ENCODE peak calls at places on chromosomes 16 and 17, in ten cellular contexts. R is lung, K is fibroblast of lung, Z is mammary epithelial cell, P is cardiac muscle cell, J is sigmoid colon, U is ovary, F is thyroid gland, V is psoas muscle, C is mucosa of descending colon. O is an unnamed sample. For H3K4me1, the result is how much of the 10 kb centered on the place peaks cover.

GRCh38 chr17:39634384-39634871 is 2.5 kb upstream of the STARD3 start:
- DNase-seq in K (no peak), V (no peak), Z (peak), J (no peak), R (no peak), F (no peak), P (peak), C (no peak), U (no peak), O (no peak)

GRCh38 chr16:79182618-79183017 is 417.9 kb downstream of the MAF start:
- DNase-seq in J (no peak), C (no peak), K (peak), Z (no peak), U (no peak), F (no peak), V (no peak), P (peak), R (no peak), O (no peak)

GRCh38 chr17:77439382-77440013 is 298.7 kb downstream of the SEC14L1 start:
- DNase-seq in Z (no peak), F (no peak), J (no peak), K (no peak), C (no peak), R (no peak), U (no peak), P (no peak), V (no peak), O (no peak)

GRCh38 chr16:2147981-2148671 is at the start of gene RAB26:
- DNase-seq in U (peak), R (peak), C (peak), V (peak), Z (peak), K (peak), J (peak), P (peak), F (peak), O (peak)

GRCh38 chr17:8629371-8630226 is 926 bp downstream of the MYH10 start:
- DNase-seq in K (peak), C (peak), F (peak), U (peak), Z (peak), J (peak), V (peak), P (peak), R (no peak), O (peak)

GRCh38 chr17:81710514-81711308 is 1.4 kb upstream of the SLC25A10 start:
- DNase-seq in Z (no peak), F (no peak), J (no peak), C (peak), R (no peak), K (no peak), P (peak), V (no peak), U (no peak), O (no peak)

GRCh38 chr17:77708049-77708448 is 250.5 kb upstream of the TNRC6C start:
- DNase-seq in J (no peak), F (no peak), K (no peak), Z (no peak), V (no peak), C (no peak), R (no peak), U (no peak), P (no peak), O (no peak)

GRCh38 chr17:4407851-4408250 is 25.9 kb upstream of the SPNS3 start:
- DNase-seq in P (peak), R (no peak), U (no peak), V (no peak), J (no peak), K (peak), C (peak), F (no peak), Z (no peak), O (no peak)

GRCh38 chr17:78474631-78475146 is 96.2 kb downstream of the PGS1 start:
- DNase-seq in P (no peak), R (no peak), K (no peak), C (peak), Z (no peak), V (no peak), J (no peak), F (peak), U (no peak), O (no peak)

GRCh38 chr17:13920413-13920812 is 148.9 kb upstream of the COX10 start:
- DNase-seq in F (no peak), K (no peak), J (no peak), Z (no peak), P (no peak), V (no peak), C (no peak), U (no peak), R (no peak), O (no peak)

GRCh38 chr16:75379911-75380847 is 53.1 kb downstream of the CFDP1 start:
- DNase-seq in V (no peak), P (no peak), K (no peak), F (no peak), Z (no peak), J (no peak), C (peak), R (peak), U (no peak), O (no peak)

GRCh38 chr17:46929413-46929812 is 6.5 kb downstream of the GOSR2 start:
- DNase-seq in R (no peak), Z (peak), J (no peak), C (no peak), V (no peak), K (peak), P (no peak), U (no peak), F (no peak), O (no peak)

GRCh38 chr16:67156146-67156844 is 3.4 kb downstream of the TRADD start:
- DNase-seq in J (peak), P (no peak), K (no peak), F (no peak), Z (no peak), U (no peak), C (peak), V (no peak), R (no peak), O (no peak)

GRCh38 chr16:67158637-67159600 is 790 bp downstream of the TRADD start:
- DNase-seq in U (peak), C (peak), V (no peak), Z (peak), F (peak), K (peak), P (peak), J (no peak), R (no peak), O (no peak)

GRCh38 chr16:67155305-67156145 is 4.2 kb downstream of the TRADD start:
- DNase-seq in J (peak), C (peak), V (peak), P (peak), Z (peak), U (peak), F (peak), K (peak), R (peak), O (peak)

GRCh38 chr16:67157106-67157748 is 2.5 kb downstream of the TRADD start:
- DNase-seq in P (no peak), Z (no peak), K (no peak), J (peak), V (no peak), U (no peak), C (no peak), R (no peak), F (no peak), O (no peak)

DNA sequence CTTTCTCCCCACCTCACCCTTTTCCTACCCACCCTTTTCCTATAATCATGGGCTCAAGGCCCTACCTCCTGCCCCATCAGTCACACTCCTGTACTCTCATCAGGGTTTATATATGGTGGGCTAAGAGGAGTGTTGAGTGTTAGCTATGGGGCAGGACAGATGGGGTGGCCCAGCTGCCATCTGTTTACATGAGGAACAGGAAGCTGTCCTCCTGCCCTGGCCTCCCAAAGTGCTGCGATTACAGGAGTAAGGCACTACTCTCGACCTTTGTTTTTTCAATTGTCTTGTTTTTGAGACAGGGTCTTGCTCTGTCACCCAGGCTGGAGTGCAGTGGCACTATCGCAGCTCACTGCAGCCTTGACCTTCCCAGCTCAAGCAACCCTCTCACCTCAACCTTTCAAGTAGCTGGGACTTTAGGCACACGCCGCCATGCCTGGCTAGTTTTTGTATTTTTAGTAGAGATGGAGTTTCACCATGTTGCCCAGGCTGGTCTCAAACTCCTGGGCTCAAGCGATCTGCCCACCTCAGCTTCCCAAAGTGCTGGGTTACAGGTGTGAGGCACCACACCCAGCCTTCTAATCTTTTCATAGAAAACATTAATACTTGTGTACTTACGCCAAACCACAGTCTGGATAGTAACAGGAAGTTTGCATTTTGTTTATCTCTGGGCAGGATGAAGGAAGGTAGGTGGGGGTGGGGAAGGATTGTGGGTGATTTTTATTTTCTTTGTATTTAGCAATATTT is 1.6 kb downstream of the TRADD start:
- DNase-seq in C (no peak), J (no peak), Z (no peak), K (no peak), V (no peak), U (no peak), P (no peak), R (no peak), F (no peak), O (no peak)
- H3K4me1 ChIP-seq in C (under half), J (under half), Z (under half), K (under half), V (under half), U (under half), P (under half), R (under half), F (under half), O (under half)

DNA sequence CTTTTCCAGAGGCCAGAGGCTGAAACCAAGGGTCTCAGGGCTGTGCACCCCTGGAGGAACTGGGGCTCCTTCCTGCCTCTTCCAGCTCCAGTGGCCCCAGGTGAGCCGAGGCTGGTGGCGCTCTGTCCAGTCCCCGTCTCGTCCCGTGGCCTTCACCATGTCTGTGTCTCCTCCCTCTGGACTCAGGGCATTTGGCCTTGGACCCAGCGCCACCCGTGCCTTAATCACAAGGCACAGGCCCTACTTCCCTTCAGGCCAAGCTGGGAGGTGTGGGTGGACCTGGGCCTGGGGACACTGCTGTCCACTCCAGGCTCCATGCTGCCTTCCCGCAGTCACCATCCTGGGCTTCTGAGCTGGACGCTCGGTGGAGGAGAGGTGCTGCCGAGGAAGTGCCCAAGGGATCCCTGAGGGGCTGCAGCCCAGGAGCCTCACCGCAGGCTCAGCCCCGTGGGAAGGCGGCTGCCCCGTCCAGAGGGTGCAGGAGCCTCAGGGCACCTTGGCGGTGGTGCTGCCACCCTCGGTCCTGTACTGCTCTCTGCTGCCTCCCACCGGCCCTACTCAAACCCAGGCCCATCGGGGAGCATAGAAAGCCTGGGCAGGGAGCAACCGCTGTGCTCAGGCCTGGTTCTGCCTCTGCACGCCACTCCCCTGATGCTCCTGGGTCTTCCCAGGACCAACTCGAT is 9.6 kb upstream of the APRT start:
- DNase-seq in Z (no peak), J (no peak), V (no peak), K (no peak), U (no peak), F (no peak), P (no peak), R (no peak), C (no peak), O (no peak)
- TF ChIP-seq CTCF in Z (no peak), J (no peak), V (no peak), K (no peak), U (no peak), F (no peak), P (no peak), R (no peak), C (no peak), O (no peak)

GRCh38 chr17:19387921-19388521 is 1.0 kb upstream of the MFAP4 start:
- DNase-seq in C (no peak), U (no peak), P (no peak), F (peak), K (no peak), Z (no peak), R (no peak), J (peak), V (no peak), O (no peak)
- H3K4me3 ChIP-seq in C (no peak), U (peak), P (no peak), F (no peak), K (no peak), Z (no peak), R (no peak), J (peak), V (no peak), O (no peak)

GRCh38 chr16:4611337-4612023 is 3.2 kb downstream of the UBALD1 start:
- DNase-seq in V (no peak), C (no peak), J (peak), U (no peak), P (peak), R (no peak), F (no peak), K (no peak), Z (no peak), O (peak)

GRCh38 chr16:4610011-4611005 is 4.4 kb downstream of the UBALD1 start:
- DNase-seq in U (no peak), Z (no peak), P (no peak), K (no peak), J (no peak), C (no peak), R (no peak), V (no peak), F (no peak), O (no peak)

GRCh38 chr16:4612977-4613635 is 1.6 kb downstream of the UBALD1 start:
- DNase-seq in P (peak), C (peak), R (no peak), Z (peak), V (no peak), F (no peak), J (no peak), K (no peak), U (no peak), O (peak)

GRCh38 chr16:4613636-4614570 is 785 bp downstream of the UBALD1 start:
- DNase-seq in U (peak), P (peak), C (peak), K (peak), Z (peak), R (no peak), F (peak), V (peak), J (peak), O (peak)

DNA sequence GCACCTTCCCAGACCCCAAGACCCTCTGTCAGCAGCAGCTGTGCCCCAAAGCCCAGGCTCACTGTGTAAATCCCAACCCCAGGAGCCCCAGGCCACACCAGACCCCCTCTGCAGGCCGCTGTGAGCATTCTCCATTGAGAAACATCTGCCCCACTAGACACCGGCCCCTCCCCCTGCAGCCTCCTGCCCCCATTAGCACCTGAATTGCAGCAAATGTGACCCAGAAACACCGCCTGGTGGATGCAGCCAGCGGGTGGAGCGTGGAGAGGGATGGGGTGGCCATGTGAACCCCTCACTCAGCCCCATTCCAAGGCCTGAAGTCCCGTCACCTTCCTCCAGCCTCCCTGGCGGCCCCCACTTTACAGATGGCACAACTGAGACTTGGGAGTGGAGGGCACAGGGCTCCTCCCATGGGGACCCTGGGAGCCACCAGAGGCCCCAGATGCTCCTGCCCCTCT is 2.2 kb downstream of the UBALD1 start:
- DNase-seq in R (no peak), J (peak), V (no peak), F (no peak), Z (no peak), P (peak), C (no peak), K (no peak), U (no peak), O (no peak)
- H3K4me1 ChIP-seq in R (under half), J (under half), V (under half), F (under half), Z (under half), P (under half), C (under half), K (under half), U (under half), O (under half)

GRCh38 chr16:46883690-46884512 is at the start of gene GPT2:
- DNase-seq in C (peak), U (peak), K (peak), P (peak), R (peak), V (peak), F (peak), J (peak), Z (peak), O (peak)
- TF ChIP-seq CTCF in C (no peak), U (no peak), K (no peak), P (no peak), R (peak), V (peak), F (peak), J (no peak), Z (no peak), O (peak)

DNA sequence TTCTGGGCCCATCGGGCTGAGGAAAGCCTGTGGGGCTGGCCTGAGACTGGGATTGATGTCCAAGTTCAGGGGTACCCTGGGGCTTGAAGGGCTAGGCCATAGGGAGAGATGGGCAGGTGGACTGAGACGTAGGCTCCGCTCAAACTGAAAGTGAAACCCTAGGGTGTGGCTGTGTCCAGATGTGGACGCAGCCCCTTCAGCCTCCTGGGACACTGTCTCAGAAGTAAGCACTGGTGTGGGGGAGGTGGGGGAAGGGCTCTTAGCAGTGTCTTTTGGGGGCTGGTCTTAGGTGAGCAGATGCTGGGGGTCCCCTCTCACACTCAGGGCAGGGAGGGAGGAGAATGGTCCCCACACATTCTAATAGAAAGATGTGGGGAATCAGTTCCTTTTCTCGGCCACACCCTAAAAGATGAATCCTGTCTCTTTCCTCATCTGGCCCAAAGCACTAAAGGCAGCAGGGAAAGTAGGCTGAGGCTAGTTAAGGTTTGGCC is 5.5 kb downstream of the FMNL1 start:
- DNase-seq in J (no peak), F (no peak), C (peak), P (no peak), V (no peak), R (no peak), U (no peak), Z (no peak), K (no peak), O (no peak)
- H3K4me3 ChIP-seq in J (no peak), F (no peak), C (no peak), P (no peak), V (peak), R (no peak), U (no peak), Z (no peak), K (no peak), O (no peak)